ENCODE peak calls at places on chromosomes 1 and 21, in nine cellular contexts. One of them, this sample, is unnamed.

GRCh38 chr1:99697570-99697969 is 51.7 kb downstream of the PALMD start:
- DNase-seq in hepatocyte: no peak
- DNase-seq in CD4-positive, alpha-beta memory T cell: no peak
- DNase-seq in body of pancreas: no peak
- DNase-seq in IMR-90: no peak
- DNase-seq in kidney: no peak
- DNase-seq in mucosa of descending colon: no peak
- DNase-seq in transverse colon: no peak
- DNase-seq in kidney epithelial cell: no peak
- DNase-seq in this sample: no peak

GRCh38 chr1:88302843-88303486 is 381.1 kb upstream of the PKN2 start:
- DNase-seq in kidney: no peak
- DNase-seq in kidney epithelial cell: peak; percentile 4
- DNase-seq in mucosa of descending colon: no peak
- DNase-seq in transverse colon: no peak
- DNase-seq in body of pancreas: peak; percentile 14
- DNase-seq in CD4-positive, alpha-beta memory T cell: no peak
- DNase-seq in hepatocyte: peak; percentile 75
- DNase-seq in IMR-90: peak; percentile 55
- DNase-seq in this sample: peak; percentile 61

GRCh38 chr1:95793893-95794292 is 559.9 kb downstream of the RWDD3 start:
- DNase-seq in kidney epithelial cell: no peak
- DNase-seq in body of pancreas: no peak
- DNase-seq in mucosa of descending colon: no peak
- DNase-seq in transverse colon: no peak
- DNase-seq in CD4-positive, alpha-beta memory T cell: no peak
- DNase-seq in IMR-90: no peak
- DNase-seq in kidney: no peak
- DNase-seq in hepatocyte: peak; percentile 11
- DNase-seq in this sample: no peak

GRCh38 chr1:40439247-40439646 is 11.0 kb upstream of the ZFP69B start:
- DNase-seq in transverse colon: no peak
- DNase-seq in mucosa of descending colon: no peak
- DNase-seq in IMR-90: no peak
- DNase-seq in kidney: no peak
- DNase-seq in hepatocyte: no peak
- DNase-seq in CD4-positive, alpha-beta memory T cell: no peak
- DNase-seq in kidney epithelial cell: no peak
- DNase-seq in body of pancreas: no peak
- DNase-seq in this sample: no peak

GRCh38 chr1:53543130-53543770 is 84.1 kb downstream of the DMRTB1 start:
- DNase-seq in kidney: peak; percentile 26
- DNase-seq in kidney epithelial cell: no peak
- DNase-seq in CD4-positive, alpha-beta memory T cell: no peak
- DNase-seq in IMR-90: no peak
- DNase-seq in body of pancreas: no peak
- DNase-seq in transverse colon: no peak
- DNase-seq in hepatocyte: no peak
- DNase-seq in mucosa of descending colon: no peak
- DNase-seq in this sample: no peak

GRCh38 chr1:10253755-10254154 is 43.4 kb downstream of the KIF1B start:
- DNase-seq in body of pancreas: peak; percentile 23
- DNase-seq in kidney: no peak
- DNase-seq in IMR-90: peak; percentile 90
- DNase-seq in transverse colon: no peak
- DNase-seq in kidney epithelial cell: peak; percentile 64
- DNase-seq in CD4-positive, alpha-beta memory T cell: no peak
- DNase-seq in mucosa of descending colon: no peak
- DNase-seq in hepatocyte: peak; percentile 76
- DNase-seq in this sample: peak; percentile 81

GRCh38 chr1:94063379-94063778 is 57.6 kb downstream of the ABCA4 start:
- DNase-seq in hepatocyte: peak; percentile 72
- DNase-seq in mucosa of descending colon: no peak
- DNase-seq in CD4-positive, alpha-beta memory T cell: no peak
- DNase-seq in kidney: no peak
- DNase-seq in transverse colon: peak; percentile 35
- DNase-seq in body of pancreas: peak; percentile 48
- DNase-seq in IMR-90: peak; percentile 67
- DNase-seq in kidney epithelial cell: no peak
- DNase-seq in this sample: peak; percentile 84

GRCh38 chr1:111990878-111991760 is 1.7 kb upstream of the KCND3 start:
- DNase-seq in CD4-positive, alpha-beta memory T cell: no peak
- DNase-seq in kidney epithelial cell: no peak
- DNase-seq in transverse colon: peak; percentile 72
- DNase-seq in IMR-90: no peak
- DNase-seq in mucosa of descending colon: peak; percentile 58
- DNase-seq in body of pancreas: peak; percentile 83
- DNase-seq in kidney: peak; percentile 90
- DNase-seq in hepatocyte: peak; percentile 68
- DNase-seq in this sample: peak; percentile 33

GRCh38 chr1:10940838-10941237 is 71.6 kb upstream of the TARDBP start:
- DNase-seq in kidney epithelial cell: no peak
- DNase-seq in transverse colon: no peak
- DNase-seq in kidney: no peak
- DNase-seq in body of pancreas: no peak
- DNase-seq in CD4-positive, alpha-beta memory T cell: no peak
- DNase-seq in hepatocyte: no peak
- DNase-seq in mucosa of descending colon: no peak
- DNase-seq in IMR-90: no peak
- DNase-seq in this sample: no peak

GRCh38 chr1:15937706-15938168 is 38.2 kb downstream of the ZBTB17 start:
- DNase-seq in hepatocyte: no peak
- DNase-seq in IMR-90: peak; percentile 66
- DNase-seq in mucosa of descending colon: no peak
- DNase-seq in transverse colon: no peak
- DNase-seq in kidney: no peak
- DNase-seq in kidney epithelial cell: no peak
- DNase-seq in body of pancreas: no peak
- DNase-seq in CD4-positive, alpha-beta memory T cell: no peak
- DNase-seq in this sample: peak; percentile 53

GRCh38 chr1:59039551-59039950 is 255.7 kb upstream of the JUN start:
- DNase-seq in body of pancreas: no peak
- DNase-seq in transverse colon: no peak
- DNase-seq in CD4-positive, alpha-beta memory T cell: no peak
- DNase-seq in IMR-90: no peak
- DNase-seq in kidney: no peak
- DNase-seq in mucosa of descending colon: no peak
- DNase-seq in hepatocyte: no peak
- DNase-seq in kidney epithelial cell: no peak
- DNase-seq in this sample: no peak

GRCh38 chr1:223231581-223231980 is 88.5 kb upstream of the TLR5 start:
- DNase-seq in IMR-90: no peak
- DNase-seq in kidney: no peak
- DNase-seq in CD4-positive, alpha-beta memory T cell: no peak
- DNase-seq in kidney epithelial cell: no peak
- DNase-seq in transverse colon: no peak
- DNase-seq in hepatocyte: no peak
- DNase-seq in body of pancreas: no peak
- DNase-seq in mucosa of descending colon: no peak
- DNase-seq in this sample: no peak

GRCh38 chr1:16922466-16922865 is 735 bp downstream of the CROCC start:
- DNase-seq in body of pancreas: no peak
- DNase-seq in IMR-90: no peak
- DNase-seq in mucosa of descending colon: no peak
- DNase-seq in transverse colon: no peak
- DNase-seq in CD4-positive, alpha-beta memory T cell: no peak
- DNase-seq in hepatocyte: no peak
- DNase-seq in kidney epithelial cell: no peak
- DNase-seq in kidney: peak; percentile 70
- DNase-seq in this sample: no peak

GRCh38 chr1:17798011-17798410 is 42.9 kb downstream of the ACTL8 start:
- DNase-seq in kidney: no peak
- DNase-seq in hepatocyte: no peak
- DNase-seq in mucosa of descending colon: no peak
- DNase-seq in transverse colon: no peak
- DNase-seq in body of pancreas: no peak
- DNase-seq in IMR-90: no peak
- DNase-seq in kidney epithelial cell: no peak
- DNase-seq in CD4-positive, alpha-beta memory T cell: no peak
- DNase-seq in this sample: no peak

GRCh38 chr1:119626841-119627240 is 21.2 kb downstream of the ZNF697 start:
- DNase-seq in hepatocyte: no peak
- DNase-seq in CD4-positive, alpha-beta memory T cell: no peak
- DNase-seq in body of pancreas: no peak
- DNase-seq in kidney: no peak
- DNase-seq in transverse colon: no peak
- DNase-seq in kidney epithelial cell: no peak
- DNase-seq in mucosa of descending colon: no peak
- DNase-seq in IMR-90: peak; percentile 68
- DNase-seq in this sample: peak; percentile 84

GRCh38 chr1:160826546-160826945 is 30.6 kb downstream of the LY9 start:
- DNase-seq in body of pancreas: no peak
- DNase-seq in kidney: no peak
- DNase-seq in mucosa of descending colon: no peak
- DNase-seq in kidney epithelial cell: no peak
- DNase-seq in hepatocyte: no peak
- DNase-seq in CD4-positive, alpha-beta memory T cell: no peak
- DNase-seq in transverse colon: no peak
- DNase-seq in IMR-90: no peak
- DNase-seq in this sample: peak; percentile 13

DNA sequence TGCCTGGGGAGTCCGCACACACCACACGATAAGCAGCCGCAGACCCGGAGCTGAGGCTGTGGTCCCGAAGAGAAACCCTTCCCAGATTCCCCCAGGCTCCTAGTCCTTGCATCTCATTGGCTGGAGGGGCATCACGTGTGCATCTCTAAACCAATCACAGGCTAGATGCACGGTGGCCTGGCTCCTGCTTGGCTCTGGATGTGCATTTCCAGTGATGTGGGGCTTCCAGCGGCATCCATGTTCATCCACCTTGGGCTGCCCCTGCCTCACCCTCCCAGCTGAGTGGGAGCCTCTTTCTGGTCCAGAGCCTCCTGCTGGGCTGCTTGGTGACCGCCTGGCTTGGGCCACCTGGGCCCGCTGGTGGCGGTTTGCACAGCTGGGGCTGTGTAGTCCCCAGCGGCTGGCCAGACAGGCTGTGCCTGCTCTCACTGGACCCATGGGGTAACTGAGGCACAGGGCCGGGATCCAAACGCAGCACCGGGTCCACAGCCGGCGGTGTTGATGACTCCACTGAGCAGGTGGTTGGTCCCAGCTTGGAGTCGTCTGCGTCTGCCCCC is 41.1 kb downstream of the COL6A1 start:
- DNase-seq in IMR-90: no peak
- DNase-seq in mucosa of descending colon: no peak
- DNase-seq in CD4-positive, alpha-beta memory T cell: no peak
- DNase-seq in hepatocyte: peak; percentile 4
- DNase-seq in kidney epithelial cell: no peak
- DNase-seq in kidney: no peak
- DNase-seq in body of pancreas: no peak
- DNase-seq in transverse colon: no peak
- DNase-seq in this sample: no peak
- H3K4me3 ChIP-seq in IMR-90: no peak overlapping the region
- H3K4me3 ChIP-seq in mucosa of descending colon: no peak overlapping the region
- H3K4me3 ChIP-seq in CD4-positive, alpha-beta memory T cell: no peak overlapping the region
- H3K4me3 ChIP-seq in hepatocyte: no peak overlapping the region
- H3K4me3 ChIP-seq in kidney epithelial cell: no peak overlapping the region
- H3K4me3 ChIP-seq in kidney: no peak overlapping the region
- H3K4me3 ChIP-seq in body of pancreas: no peak overlapping the region
- H3K4me3 ChIP-seq in transverse colon: no peak overlapping the region
- H3K4me3 ChIP-seq in this sample: no peak overlapping the region

GRCh38 chr1:25774921-25775774 is 24.8 kb upstream of the SELENON start:
- DNase-seq in body of pancreas: no peak
- DNase-seq in kidney: no peak
- DNase-seq in kidney epithelial cell: no peak
- DNase-seq in mucosa of descending colon: peak; percentile 38
- DNase-seq in CD4-positive, alpha-beta memory T cell: peak; percentile 89
- DNase-seq in IMR-90: no peak
- DNase-seq in hepatocyte: no peak
- DNase-seq in transverse colon: peak; percentile 32
- DNase-seq in this sample: no peak
- H3K4me3 ChIP-seq in body of pancreas: no peak overlapping the region
- H3K4me3 ChIP-seq in kidney: no peak overlapping the region
- H3K4me3 ChIP-seq in kidney epithelial cell: no peak overlapping the region
- H3K4me3 ChIP-seq in mucosa of descending colon: no peak overlapping the region
- H3K4me3 ChIP-seq in CD4-positive, alpha-beta memory T cell: peak overlapping the region; percentile 8
- H3K4me3 ChIP-seq in IMR-90: no peak overlapping the region
- H3K4me3 ChIP-seq in hepatocyte: no peak overlapping the region
- H3K4me3 ChIP-seq in transverse colon: no peak overlapping the region
- H3K4me3 ChIP-seq in this sample: no peak overlapping the region

GRCh38 chr21:44350773-44351481 is 2.5 kb upstream of the TRPM2 start:
- DNase-seq in CD4-positive, alpha-beta memory T cell: no peak
- DNase-seq in kidney: no peak
- DNase-seq in body of pancreas: no peak
- DNase-seq in kidney epithelial cell: no peak
- DNase-seq in transverse colon: no peak
- DNase-seq in mucosa of descending colon: peak; percentile 28
- DNase-seq in hepatocyte: no peak
- DNase-seq in IMR-90: no peak
- DNase-seq in this sample: no peak

GRCh38 chr21:44351535-44352252 is 1.7 kb upstream of the TRPM2 start:
- DNase-seq in IMR-90: no peak
- DNase-seq in hepatocyte: no peak
- DNase-seq in CD4-positive, alpha-beta memory T cell: no peak
- DNase-seq in mucosa of descending colon: peak; percentile 22
- DNase-seq in kidney: peak; percentile 63
- DNase-seq in transverse colon: no peak
- DNase-seq in kidney epithelial cell: no peak
- DNase-seq in body of pancreas: no peak
- DNase-seq in this sample: no peak

GRCh38 chr21:44354001-44354405 is 582 bp downstream of the TRPM2 start:
- DNase-seq in hepatocyte: no peak
- DNase-seq in kidney: no peak
- DNase-seq in transverse colon: no peak
- DNase-seq in IMR-90: no peak
- DNase-seq in kidney epithelial cell: no peak
- DNase-seq in CD4-positive, alpha-beta memory T cell: no peak
- DNase-seq in mucosa of descending colon: peak; percentile 17
- DNase-seq in body of pancreas: no peak
- DNase-seq in this sample: no peak

GRCh38 chr21:44353200-44353970 is at the start of gene TRPM2:
- DNase-seq in CD4-positive, alpha-beta memory T cell: peak; percentile 44
- DNase-seq in body of pancreas: no peak
- DNase-seq in hepatocyte: no peak
- DNase-seq in transverse colon: peak; percentile 52
- DNase-seq in kidney: peak; percentile 78
- DNase-seq in mucosa of descending colon: peak; percentile 42
- DNase-seq in kidney epithelial cell: no peak
- DNase-seq in IMR-90: no peak
- DNase-seq in this sample: peak; percentile 50

GRCh38 chr21:44352253-44352860 is 1.1 kb upstream of the TRPM2 start:
- DNase-seq in IMR-90: no peak
- DNase-seq in mucosa of descending colon: peak; percentile 12
- DNase-seq in body of pancreas: no peak
- DNase-seq in hepatocyte: no peak
- DNase-seq in kidney epithelial cell: no peak
- DNase-seq in transverse colon: no peak
- DNase-seq in kidney: peak; percentile 61
- DNase-seq in CD4-positive, alpha-beta memory T cell: no peak
- DNase-seq in this sample: no peak
- H3K4me3 ChIP-seq in IMR-90: no peak overlapping the region
- H3K4me3 ChIP-seq in mucosa of descending colon: no peak overlapping the region
- H3K4me3 ChIP-seq in body of pancreas: no peak overlapping the region
- H3K4me3 ChIP-seq in hepatocyte: no peak overlapping the region
- H3K4me3 ChIP-seq in kidney epithelial cell: no peak overlapping the region
- H3K4me3 ChIP-seq in transverse colon: no peak overlapping the region
- H3K4me3 ChIP-seq in kidney: no peak overlapping the region
- H3K4me3 ChIP-seq in CD4-positive, alpha-beta memory T cell: no peak overlapping the region
- H3K4me3 ChIP-seq in this sample: no peak overlapping the region

DNA sequence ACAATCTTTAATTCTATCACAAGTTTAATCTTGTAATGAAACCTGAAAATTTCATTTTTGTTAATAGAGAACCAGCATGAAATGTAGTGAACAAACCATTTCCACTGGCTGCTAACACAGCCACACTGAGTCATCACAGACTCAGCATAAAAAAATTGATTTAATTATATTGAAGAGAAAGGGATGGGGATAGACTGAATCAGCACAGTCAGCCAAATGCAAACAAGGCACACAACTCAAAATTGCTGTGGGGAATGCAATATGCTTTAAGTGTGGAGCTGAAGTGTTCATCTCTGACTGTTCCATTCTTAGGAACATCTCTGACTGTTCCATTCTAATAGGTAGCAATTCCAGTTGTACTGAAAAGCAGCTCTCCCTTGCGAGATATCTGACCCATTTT is 299.8 kb downstream of the MRPL39 start:
- DNase-seq in hepatocyte: no peak
- DNase-seq in transverse colon: no peak
- DNase-seq in CD4-positive, alpha-beta memory T cell: no peak
- DNase-seq in body of pancreas: no peak
- DNase-seq in kidney epithelial cell: no peak
- DNase-seq in IMR-90: peak; percentile 64
- DNase-seq in mucosa of descending colon: no peak
- DNase-seq in kidney: no peak
- DNase-seq in this sample: no peak
- H3K4me3 ChIP-seq in hepatocyte: no peak overlapping the region
- H3K4me3 ChIP-seq in transverse colon: no peak overlapping the region
- H3K4me3 ChIP-seq in CD4-positive, alpha-beta memory T cell: no peak overlapping the region
- H3K4me3 ChIP-seq in body of pancreas: no peak overlapping the region
- H3K4me3 ChIP-seq in kidney epithelial cell: no peak overlapping the region
- H3K4me3 ChIP-seq in IMR-90: no peak overlapping the region
- H3K4me3 ChIP-seq in mucosa of descending colon: no peak overlapping the region
- H3K4me3 ChIP-seq in kidney: no peak overlapping the region
- H3K4me3 ChIP-seq in this sample: no peak overlapping the region

This sample was measured in fibroblast of pulmonary artery.